ENCODE peak calls at places on chromosomes 3 and 15, in five cellular contexts. One of them, this sample, is unnamed.
A peak's percentile ranks its signal among the peaks of the same experiment; 100 is the strongest.

GRCh38 chr15:76840830-76841460 is 64.2 kb downstream of the SCAPER start:
- DNase-seq in NT2/D1: no peak
- DNase-seq in H1: no peak
- DNase-seq in HEK293T: peak; percentile 43
- DNase-seq in GM12878: no peak
- DNase-seq in this sample: peak; percentile 26

GRCh38 chr3:134311693-134312071 is 61.0 kb upstream of the RYK start:
- DNase-seq in HEK293T: no peak
- DNase-seq in NT2/D1: no peak
- DNase-seq in GM12878: no peak
- DNase-seq in H1: no peak
- DNase-seq in this sample: no peak

GRCh38 chr3:181755959-181756358 is 44.2 kb downstream of the SOX2 start:
- DNase-seq in H1: no peak
- DNase-seq in GM12878: no peak
- DNase-seq in HEK293T: no peak
- DNase-seq in NT2/D1: no peak
- DNase-seq in this sample: no peak

GRCh38 chr3:185508330-185508729 is 9.5 kb upstream of the TMEM41A start:
- DNase-seq in GM12878: no peak
- DNase-seq in NT2/D1: no peak
- DNase-seq in H1: no peak
- DNase-seq in HEK293T: no peak
- DNase-seq in this sample: no peak

GRCh38 chr3:45092132-45093031 is 53.8 kb downstream of the CDCP1 start:
- DNase-seq in HEK293T: peak; percentile 35
- DNase-seq in NT2/D1: peak; percentile 47
- DNase-seq in H1: no peak
- DNase-seq in GM12878: no peak
- DNase-seq in this sample: no peak

GRCh38 chr3:126129408-126129891 is 45.5 kb upstream of the SLC41A3 start:
- DNase-seq in H1: peak; percentile 39
- DNase-seq in GM12878: no peak
- DNase-seq in NT2/D1: no peak
- DNase-seq in HEK293T: no peak
- DNase-seq in this sample: no peak

GRCh38 chr3:43162573-43163084 is 56.8 kb upstream of the POMGNT2 start:
- DNase-seq in H1: no peak
- DNase-seq in HEK293T: no peak
- DNase-seq in NT2/D1: no peak
- DNase-seq in GM12878: no peak
- DNase-seq in this sample: no peak

GRCh38 chr3:118544458-118544857 is 490.2 kb downstream of the IGSF11 start:
- DNase-seq in NT2/D1: peak; percentile 35
- DNase-seq in GM12878: no peak
- DNase-seq in HEK293T: no peak
- DNase-seq in H1: no peak
- DNase-seq in this sample: no peak

GRCh38 chr3:132209860-132210259 is 107.3 kb upstream of the ACP3 start:
- DNase-seq in HEK293T: no peak
- DNase-seq in GM12878: no peak
- DNase-seq in H1: no peak
- DNase-seq in NT2/D1: no peak
- DNase-seq in this sample: no peak

GRCh38 chr15:22951381-22952280 is 28.5 kb downstream of the CYFIP1 start:
- DNase-seq in NT2/D1: no peak
- DNase-seq in HEK293T: no peak
- DNase-seq in H1: no peak
- DNase-seq in GM12878: no peak
- DNase-seq in this sample: no peak

GRCh38 chr15:90742082-90742481 is 24.9 kb downstream of the BLM start:
- DNase-seq in GM12878: no peak
- DNase-seq in HEK293T: no peak
- DNase-seq in NT2/D1: no peak
- DNase-seq in H1: no peak
- DNase-seq in this sample: no peak

GRCh38 chr3:189999718-190000117 is 121.0 kb downstream of the P3H2 start:
- DNase-seq in NT2/D1: no peak
- DNase-seq in HEK293T: no peak
- DNase-seq in H1: no peak
- DNase-seq in GM12878: no peak
- DNase-seq in this sample: peak; percentile 72

GRCh38 chr15:54298396-54298795 is 320.2 kb downstream of the UNC13C start:
- DNase-seq in NT2/D1: no peak
- DNase-seq in HEK293T: no peak
- DNase-seq in GM12878: peak; percentile 32
- DNase-seq in H1: no peak
- DNase-seq in this sample: no peak

GRCh38 chr15:78808550-78808949 is 2.7 kb downstream of the ADAMTS7 start:
- DNase-seq in HEK293T: peak; percentile 67
- DNase-seq in NT2/D1: no peak
- DNase-seq in GM12878: no peak
- DNase-seq in H1: no peak
- DNase-seq in this sample: peak; percentile 39

GRCh38 chr3:144178607-144179006 is 207.0 kb downstream of the DIPK2A start:
- DNase-seq in HEK293T: no peak
- DNase-seq in GM12878: no peak
- DNase-seq in H1: no peak
- DNase-seq in NT2/D1: no peak
- DNase-seq in this sample: no peak

GRCh38 chr3:53716998-53717397 is 129.2 kb downstream of the CHDH start:
- DNase-seq in GM12878: no peak
- DNase-seq in HEK293T: no peak
- DNase-seq in NT2/D1: no peak
- DNase-seq in H1: no peak
- DNase-seq in this sample: no peak

GRCh38 chr3:82012775-82013174 is 251.3 kb upstream of the GBE1 start:
- DNase-seq in NT2/D1: no peak
- DNase-seq in GM12878: no peak
- DNase-seq in H1: no peak
- DNase-seq in HEK293T: no peak
- DNase-seq in this sample: no peak

GRCh38 chr15:56371495-56372147 is 6.4 kb downstream of the TEX9 start:
- DNase-seq in NT2/D1: no peak
- DNase-seq in HEK293T: no peak
- DNase-seq in H1: no peak
- DNase-seq in GM12878: peak; percentile 85
- DNase-seq in this sample: no peak

GRCh38 chr15:82709081-82709420 is 624 bp downstream of the AP3B2 start:
- DNase-seq in H1: peak; percentile 80
- DNase-seq in GM12878: no peak
- DNase-seq in HEK293T: no peak
- DNase-seq in NT2/D1: peak; percentile 64
- DNase-seq in this sample: no peak

GRCh38 chr15:76108021-76108723 is 48.4 kb downstream of the TMEM266 start:
- DNase-seq in GM12878: no peak
- DNase-seq in NT2/D1: peak; percentile 27
- DNase-seq in H1: no peak
- DNase-seq in HEK293T: no peak
- DNase-seq in this sample: no peak

GRCh38 chr15:68364028-68364659 is 67.8 kb downstream of the ITGA11 start:
- DNase-seq in GM12878: no peak
- DNase-seq in NT2/D1: no peak
- DNase-seq in HEK293T: no peak
- DNase-seq in H1: no peak
- DNase-seq in this sample: no peak

GRCh38 chr3:195763843-195764825 is 43.4 kb downstream of the MUC20 start:
- DNase-seq in H1: no peak
- DNase-seq in GM12878: no peak
- DNase-seq in HEK293T: no peak
- DNase-seq in NT2/D1: no peak
- DNase-seq in this sample: no peak
- TF ChIP-seq SUZ12 in H1: no peak
- TF ChIP-seq SUZ12 in GM12878: no peak
- TF ChIP-seq SUZ12 in HEK293T: no peak
- TF ChIP-seq SUZ12 in NT2/D1: no peak
- TF ChIP-seq SUZ12 in this sample: no peak

GRCh38 chr3:37695138-37695537 is 166.5 kb upstream of the CTDSPL start:
- DNase-seq in GM12878: no peak
- DNase-seq in H1: no peak
- DNase-seq in HEK293T: no peak
- DNase-seq in NT2/D1: no peak
- DNase-seq in this sample: no peak

GRCh38 chr3:37693791-37694194 is 167.9 kb upstream of the CTDSPL start:
- DNase-seq in HEK293T: no peak
- DNase-seq in NT2/D1: no peak
- DNase-seq in H1: no peak
- DNase-seq in GM12878: no peak
- DNase-seq in this sample: no peak

GRCh38 chr3:37691213-37691830 is 170.4 kb upstream of the CTDSPL start:
- DNase-seq in H1: no peak
- DNase-seq in NT2/D1: no peak
- DNase-seq in GM12878: no peak
- DNase-seq in HEK293T: no peak
- DNase-seq in this sample: no peak

GRCh38 chr3:37696661-37697060 is 165.0 kb upstream of the CTDSPL start:
- DNase-seq in NT2/D1: no peak
- DNase-seq in GM12878: no peak
- DNase-seq in HEK293T: no peak
- DNase-seq in H1: no peak
- DNase-seq in this sample: no peak

DNA sequence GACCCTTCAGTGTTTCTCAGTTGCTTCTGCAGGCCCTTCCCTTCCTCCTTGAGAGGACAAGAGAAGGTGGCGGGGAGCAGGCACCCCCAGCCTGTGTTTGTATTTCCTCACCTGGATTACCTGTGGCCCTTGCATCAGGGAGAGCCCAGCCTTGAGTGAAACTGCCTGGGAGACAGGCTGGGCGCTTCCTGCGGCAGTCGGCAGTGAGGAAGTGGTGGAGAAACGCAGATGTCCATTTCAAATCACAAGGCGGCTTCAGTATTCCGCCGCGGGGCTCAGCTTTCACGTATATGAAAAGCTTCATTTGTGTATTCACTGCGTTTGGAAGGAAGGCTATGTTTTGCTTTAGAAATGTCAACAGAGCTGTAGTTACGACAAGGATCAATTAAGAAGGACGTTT is 167.4 kb upstream of the CTDSPL start:
- DNase-seq in HEK293T: no peak
- DNase-seq in H1: no peak
- DNase-seq in NT2/D1: no peak
- DNase-seq in GM12878: no peak
- DNase-seq in this sample: no peak
- TF ChIP-seq SUZ12 in HEK293T: no peak
- TF ChIP-seq SUZ12 in H1: no peak
- TF ChIP-seq SUZ12 in NT2/D1: no peak
- TF ChIP-seq SUZ12 in GM12878: no peak
- TF ChIP-seq SUZ12 in this sample: no peak

GRCh38 chr3:7640787-7641186 is 779.9 kb downstream of the GRM7 start:
- DNase-seq in H1: no peak
- DNase-seq in HEK293T: no peak
- DNase-seq in NT2/D1: no peak
- DNase-seq in GM12878: no peak
- DNase-seq in this sample: no peak
- TF ChIP-seq SUZ12 in H1: no peak
- TF ChIP-seq SUZ12 in HEK293T: no peak
- TF ChIP-seq SUZ12 in NT2/D1: no peak
- TF ChIP-seq SUZ12 in GM12878: no peak
- TF ChIP-seq SUZ12 in this sample: no peak

DNA sequence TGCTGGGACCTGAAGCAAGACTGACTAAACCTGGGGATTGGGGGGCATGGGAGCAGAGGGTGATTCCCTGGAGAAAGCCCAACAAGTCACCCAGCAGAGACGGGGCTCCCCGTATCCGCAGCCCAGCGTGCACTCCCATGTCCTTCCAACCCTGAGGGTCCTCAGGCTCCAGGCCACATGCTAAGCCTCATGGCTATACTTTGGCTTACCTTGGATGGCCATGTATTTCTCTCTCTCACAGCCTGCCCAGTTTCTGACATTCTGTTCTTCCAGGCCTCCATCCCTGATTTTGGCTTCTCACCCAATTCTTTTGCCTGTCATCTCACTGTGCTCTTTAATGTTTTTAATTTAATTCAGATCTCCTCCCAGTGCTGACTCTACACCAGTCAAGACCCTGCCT is 126.8 kb upstream of the CTDSPL start:
- DNase-seq in HEK293T: no peak
- DNase-seq in H1: peak; percentile 24
- DNase-seq in GM12878: no peak
- DNase-seq in NT2/D1: no peak
- DNase-seq in this sample: no peak
- TF ChIP-seq SUZ12 in HEK293T: no peak
- TF ChIP-seq SUZ12 in H1: no peak
- TF ChIP-seq SUZ12 in GM12878: no peak
- TF ChIP-seq SUZ12 in NT2/D1: no peak
- TF ChIP-seq SUZ12 in this sample: no peak